ENCODE peak calls at places on chromosomes 6 and 20, in five cellular contexts. I is tibial nerve, M is fibroblast of lung, E is right lobe of liver, P is SJSA1. F is an unnamed sample.
A peak's percentile ranks its signal among the peaks of the same experiment; 100 is the strongest.

GRCh38 chr6:143549630-143550268 is 38.2 kb upstream of the FUCA2 start:
- DNase-seq in I (no peak), M (no peak), E (no peak), P (no peak), F (no peak)

GRCh38 chr6:11363881-11364576 is 131.6 kb upstream of the NEDD9 start:
- DNase-seq in I (no peak), M (no peak), E (no peak), P (no peak), F (no peak)

GRCh38 chr6:7418238-7418905 is 28.8 kb downstream of the RIOK1 start:
- DNase-seq in I (no peak), M (no peak), E (no peak), P (no peak), F (no peak)

GRCh38 chr6:119942078-119942752 is 592.7 kb upstream of the MAN1A1 start:
- DNase-seq in I (no peak), M (no peak), E (no peak), P (no peak), F (no peak)

GRCh38 chr20:10247440-10247839 is 28.8 kb downstream of the SNAP25 start:
- DNase-seq in I (no peak), M (peak; percentile 28), E (no peak), P (no peak), F (no peak)

GRCh38 chr6:15274696-15275387 is 29.0 kb downstream of the JARID2 start:
- DNase-seq in I (no peak), M (peak; percentile 36), E (no peak), P (no peak), F (no peak)

GRCh38 chr6:53241936-53242335 is 93.3 kb upstream of the GCM1 start:
- DNase-seq in I (no peak), M (no peak), E (no peak), P (no peak), F (peak; percentile 19)

GRCh38 chr20:25397081-25397480 is 6.4 kb upstream of the ABHD12 start:
- DNase-seq in I (no peak), M (no peak), E (no peak), P (no peak), F (no peak)

GRCh38 chr20:1663917-1664316 is 6.3 kb upstream of the SIRPG start:
- DNase-seq in I (no peak), M (peak; percentile 24), E (no peak), P (no peak), F (no peak)

GRCh38 chr6:43221774-43222101 is 7.5 kb downstream of the DNPH1 start:
- DNase-seq in I (no peak), M (no peak), E (no peak), P (no peak), F (no peak)

GRCh38 chr20:44768256-44768655 is 22.6 kb downstream of the KCNK15 start:
- DNase-seq in I (no peak), M (no peak), E (no peak), P (no peak), F (no peak)

GRCh38 chr6:5466459-5466858 is 205.1 kb downstream of the FARS2 start:
- DNase-seq in I (no peak), M (peak; percentile 70), E (no peak), P (peak; percentile 67), F (no peak)

GRCh38 chr6:110233769-110234374 is 53.6 kb downstream of the CDC40 start:
- DNase-seq in I (no peak), M (peak; percentile 5), E (no peak), P (peak; percentile 23), F (no peak)

GRCh38 chr6:131250121-131250520 is 114.9 kb downstream of the AKAP7 start:
- DNase-seq in I (peak; percentile 24), M (peak; percentile 74), E (peak; percentile 70), P (peak; percentile 6), F (peak; percentile 71)

GRCh38 chr6:19759117-19759880 is 77.9 kb upstream of the ID4 start:
- DNase-seq in I (no peak), M (peak; percentile 92), E (no peak), P (peak; percentile 57), F (no peak)

GRCh38 chr6:154500769-154501171 is 9.7 kb downstream of the CNKSR3 start:
- DNase-seq in I (no peak), M (no peak), E (no peak), P (no peak), F (no peak)

GRCh38 chr20:4795394-4795793 is 73.7 kb downstream of the PRND start:
- DNase-seq in I (no peak), M (peak; percentile 61), E (no peak), P (peak; percentile 19), F (peak; percentile 60)

GRCh38 chr6:119829006-119829405 is 479.4 kb upstream of the MAN1A1 start:
- DNase-seq in I (no peak), M (no peak), E (no peak), P (no peak), F (no peak)

GRCh38 chr6:107736713-107737396 is 87.3 kb downstream of the SCML4 start:
- DNase-seq in I (no peak), M (no peak), E (no peak), P (no peak), F (no peak)

GRCh38 chr6:32659856-32660595 is 6.4 kb downstream of the HLA-DQB1 start:
- DNase-seq in I (no peak), M (no peak), E (no peak), P (no peak), F (no peak)

GRCh38 chr6:79384845-79385244 is 150.4 kb upstream of the HMGN3 start:
- DNase-seq in I (no peak), M (peak; percentile 29), E (no peak), P (no peak), F (no peak)

GRCh38 chr6:165662671-165663282 is at the start of gene PDE10A:
- DNase-seq in I (no peak), M (peak; percentile 19), E (no peak), P (peak; percentile 49), F (peak; percentile 87)

GRCh38 chr6:75098709-75099108 is 107.1 kb downstream of the COL12A1 start:
- DNase-seq in I (peak; percentile 59), M (peak; percentile 98), E (no peak), P (peak; percentile 81), F (peak; percentile 84)

GRCh38 chr20:38272961-38273360 is 12.4 kb upstream of the KIAA1755 start:
- DNase-seq in I (no peak), M (peak; percentile 90), E (no peak), P (peak; percentile 16), F (no peak)

GRCh38 chr6:53119772-53120409 is 28.8 kb downstream of the GCM1 start:
- DNase-seq in I (no peak), M (peak; percentile 32), E (no peak), P (peak; percentile 79), F (no peak)

GRCh38 chr6:143180205-143180604 is 119.5 kb downstream of the AIG1 start:
- DNase-seq in I (no peak), M (no peak), E (no peak), P (no peak), F (no peak)

GRCh38 chr6:32973144-32973854 is 4.9 kb downstream of the BRD2 start:
- DNase-seq in I (no peak), M (peak; percentile 40), E (peak; percentile 66), P (peak; percentile 56), F (no peak)

GRCh38 chr20:48690888-48691287 is 136.9 kb downstream of the PREX1 start:
- DNase-seq in I (no peak), M (peak; percentile 75), E (peak; percentile 37), P (no peak), F (no peak)
- H3K27ac ChIP-seq in I (no peak overlapping the region), M (peak overlapping the region; percentile 36), E (no peak overlapping the region), P (no peak overlapping the region), F (no peak overlapping the region)

GRCh38 chr20:63500151-63500901 is 1.4 kb upstream of the EEF1A2 start:
- DNase-seq in I (no peak), M (no peak), E (peak; percentile 35), P (no peak), F (no peak)

GRCh38 chr20:63498950-63499332 is at the start of gene EEF1A2:
- DNase-seq in I (no peak), M (no peak), E (peak; percentile 50), P (no peak), F (peak; percentile 89)

GRCh38 chr20:63500902-63501817 is 2.3 kb upstream of the EEF1A2 start:
- DNase-seq in I (no peak), M (no peak), E (peak; percentile 36), P (no peak), F (no peak)

GRCh38 chr20:63497946-63498935 is 642 bp downstream of the EEF1A2 start:
- DNase-seq in I (no peak), M (peak; percentile 42), E (peak; percentile 52), P (peak; percentile 26), F (peak; percentile 63)

DNA sequence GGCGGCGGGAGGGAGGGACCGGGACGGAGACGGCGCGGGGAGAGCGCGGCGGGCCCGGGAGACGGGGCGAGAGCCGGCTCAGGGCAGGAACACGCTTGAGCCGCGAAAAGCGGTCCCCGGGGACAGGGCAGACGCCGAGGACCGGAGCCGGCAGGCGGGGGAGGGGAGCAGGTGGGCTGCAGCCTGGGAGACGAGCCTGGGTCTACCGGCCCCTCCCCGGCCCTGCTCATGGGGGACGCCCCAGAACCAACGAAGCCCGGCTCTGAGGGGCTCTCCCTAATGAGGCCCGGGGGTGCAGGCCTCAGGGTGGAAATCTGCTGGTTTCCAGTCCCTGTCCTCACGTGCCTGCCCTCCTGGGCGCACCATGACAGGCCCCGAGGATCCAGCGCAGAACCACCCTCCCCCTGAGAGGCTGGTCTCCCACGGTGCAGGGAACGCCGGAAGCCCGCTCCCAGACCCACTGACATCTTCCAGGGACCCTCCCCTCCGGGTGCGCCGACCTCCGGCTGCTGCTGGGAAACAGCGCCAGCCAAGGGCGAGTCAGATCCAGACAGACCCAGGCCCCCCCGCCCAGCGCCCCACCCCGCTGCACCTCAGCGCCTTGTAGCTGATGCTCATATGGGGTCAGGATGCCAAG is 568 bp upstream of the EEF1A2 start:
- DNase-seq in I (no peak), M (no peak), E (peak; percentile 41), P (no peak), F (no peak)
- H3K4me3 ChIP-seq in I (no peak overlapping the region), M (no peak overlapping the region), E (no peak overlapping the region), P (no peak overlapping the region), F (peak overlapping the region; percentile 71)

GRCh38 chr6:17173071-17173470 is 71.2 kb downstream of the STMND1 start:
- DNase-seq in I (no peak), M (peak; percentile 35), E (no peak), P (no peak), F (no peak)

GRCh38 chr6:17169291-17169690 is 67.4 kb downstream of the STMND1 start:
- DNase-seq in I (no peak), M (peak; percentile 33), E (no peak), P (no peak), F (no peak)

GRCh38 chr6:17169701-17170100 is 67.9 kb downstream of the STMND1 start:
- DNase-seq in I (no peak), M (no peak), E (no peak), P (no peak), F (no peak)

GRCh38 chr6:17165383-17165782 is 63.5 kb downstream of the STMND1 start:
- DNase-seq in I (no peak), M (peak; percentile 82), E (no peak), P (no peak), F (no peak)

GRCh38 chr6:17167327-17167979 is 65.6 kb downstream of the STMND1 start:
- DNase-seq in I (no peak), M (peak; percentile 70), E (peak; percentile 62), P (no peak), F (peak; percentile 65)
- H3K27ac ChIP-seq in I (no peak overlapping the region), M (no peak overlapping the region), E (no peak overlapping the region), P (no peak overlapping the region), F (peak overlapping the region; percentile 23)

DNA sequence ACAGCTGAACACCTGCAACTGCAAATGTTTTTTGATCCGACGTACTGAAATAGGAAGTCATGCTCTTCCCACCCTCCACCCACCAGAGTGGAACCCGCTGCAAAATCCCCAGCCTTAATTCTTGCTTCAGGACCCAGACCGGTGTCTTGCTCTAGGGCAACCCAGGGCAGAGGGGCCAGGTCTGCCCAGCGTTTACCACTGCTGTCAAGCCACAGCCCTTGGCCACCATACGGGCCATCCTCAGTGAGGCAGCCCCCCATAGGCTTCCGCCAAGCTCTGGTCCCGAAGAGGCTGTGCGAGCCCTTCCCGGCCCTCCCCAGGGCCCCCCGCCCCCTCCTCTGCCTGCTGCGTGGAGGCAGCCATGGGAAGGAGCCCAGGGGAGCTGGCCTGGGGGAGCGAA is 334.4 kb downstream of the ZFAND3 start:
- DNase-seq in I (no peak), M (no peak), E (no peak), P (no peak), F (no peak)
- H3K4me3 ChIP-seq in I (no peak overlapping the region), M (no peak overlapping the region), E (no peak overlapping the region), P (no peak overlapping the region), F (no peak overlapping the region)